ENCODE peak calls at places on chromosomes 2 and 18, in six cellular contexts. L is HL-60, W is D341Med, S is AG04450, F is HS-5, T is HCEC 1CT. G is an unnamed sample.

GRCh38 chr2:111705711-111706323 is 178.2 kb downstream of the ANAPC1 start:
- DNase-seq in W (no peak), L (peak), S (peak), T (peak), F (peak), G (peak)

GRCh38 chr2:40403233-40403841 is 48.6 kb downstream of the SLC8A1 start:
- DNase-seq in W (no peak), S (peak), F (peak), L (no peak), T (peak), G (peak)

GRCh38 chr2:190984595-190984994 is 29.4 kb downstream of the STAT1 start:
- DNase-seq in S (peak), T (peak), F (peak), W (no peak), L (no peak), G (peak)

GRCh38 chr18:22277758-22278157 is 108.4 kb downstream of the GATA6 start:
- DNase-seq in S (peak), W (no peak), F (no peak), T (no peak), L (no peak), G (peak)

GRCh38 chr2:100259991-100260390 is 62.3 kb downstream of the LONRF2 start:
- DNase-seq in L (no peak), W (no peak), F (no peak), T (no peak), S (no peak), G (no peak)

GRCh38 chr2:64784168-64785061 is 130.7 kb upstream of the SERTAD2 start:
- DNase-seq in T (no peak), W (no peak), L (no peak), S (no peak), F (no peak), G (no peak)

GRCh38 chr18:7727381-7728076 is 160.4 kb downstream of the PTPRM start:
- DNase-seq in F (no peak), W (no peak), S (no peak), T (no peak), L (no peak), G (no peak)

GRCh38 chr18:7601249-7601620 is 34.1 kb downstream of the PTPRM start:
- DNase-seq in W (no peak), T (peak), S (no peak), L (no peak), F (no peak), G (peak)

GRCh38 chr2:69961496-69961895 is at the start of gene ASPRV1:
- DNase-seq in W (no peak), L (no peak), F (no peak), T (no peak), S (no peak), G (no peak)

GRCh38 chr2:39568561-39569006 is 97.1 kb upstream of the TMEM178A start:
- DNase-seq in L (no peak), S (peak), F (peak), W (no peak), T (peak), G (peak)

GRCh38 chr18:26460449-26461091 is 87.8 kb downstream of the KCTD1 start:
- DNase-seq in T (no peak), W (no peak), S (no peak), F (no peak), L (no peak), G (peak)

GRCh38 chr2:97728091-97728596 is 14.8 kb downstream of the ZAP70 start:
- DNase-seq in T (peak), F (no peak), W (peak), L (no peak), S (no peak), G (no peak)

GRCh38 chr2:159133795-159134194 is 152.7 kb downstream of the WDSUB1 start:
- DNase-seq in T (no peak), L (no peak), F (no peak), W (no peak), S (no peak), G (peak)

GRCh38 chr2:24382363-24383021 is 22.2 kb upstream of the ITSN2 start:
- DNase-seq in L (peak), F (no peak), W (peak), T (peak), S (peak), G (peak)

GRCh38 chr2:231168460-231169139 is 29.8 kb upstream of the ARMC9 start:
- DNase-seq in T (no peak), W (no peak), L (peak), S (no peak), F (no peak), G (no peak)

GRCh38 chr2:25700221-25700660 is 26.9 kb upstream of the DTNB start:
- DNase-seq in S (no peak), W (peak), T (peak), L (peak), F (peak), G (peak)

GRCh38 chr2:117702098-117702497 is 112.4 kb upstream of the DDX18 start:
- DNase-seq in T (no peak), S (no peak), W (no peak), F (no peak), L (no peak), G (no peak)

GRCh38 chr18:8424917-8425725 is 184.1 kb upstream of the RAB12 start:
- DNase-seq in S (peak), T (no peak), W (no peak), F (peak), L (no peak), G (peak)

GRCh38 chr2:109330056-109330455 is 201.1 kb downstream of the SH3RF3 start:
- DNase-seq in W (no peak), S (no peak), L (no peak), F (no peak), T (peak), G (peak)

GRCh38 chr18:23336072-23336471 is 117.0 kb upstream of the RIOK3 start:
- DNase-seq in S (no peak), L (no peak), F (no peak), W (no peak), T (no peak), G (no peak)

GRCh38 chr2:20615466-20616241 is 35.2 kb downstream of the HS1BP3 start:
- DNase-seq in F (no peak), W (no peak), S (no peak), L (no peak), T (no peak), G (no peak)

GRCh38 chr2:158835431-158835830 is 40.3 kb downstream of the DAPL1 start:
- DNase-seq in T (no peak), S (no peak), W (no peak), F (no peak), L (no peak), G (no peak)

GRCh38 chr2:111900859-111901258 is 2.5 kb downstream of the MERTK start:
- DNase-seq in T (peak), S (no peak), L (peak), W (peak), F (no peak), G (peak)

GRCh38 chr2:74745766-74746165 is 88.2 kb upstream of the HK2 start:
- DNase-seq in F (no peak), W (no peak), T (no peak), L (no peak), S (no peak), G (no peak)

GRCh38 chr18:30139631-30140287 is 902.8 kb downstream of the DSC3 start:
- DNase-seq in W (no peak), F (no peak), S (no peak), T (no peak), L (no peak), G (no peak)

GRCh38 chr2:189217546-189217945 is 38.0 kb upstream of the COL5A2 start:
- DNase-seq in S (no peak), W (no peak), T (peak), L (no peak), F (no peak), G (peak)

GRCh38 chr2:98140210-98140609 is 53.2 kb downstream of the VWA3B start:
- DNase-seq in W (no peak), T (no peak), F (no peak), L (no peak), S (no peak), G (no peak)

GRCh38 chr2:30127016-30127893 is 19.6 kb upstream of the YPEL5 start:
- DNase-seq in L (no peak), W (no peak), T (peak), F (no peak), S (no peak), G (peak)

GRCh38 chr2:120261387-120262006 is 8.8 kb downstream of the RALB start:
- DNase-seq in W (no peak), L (no peak), T (no peak), S (no peak), F (no peak), G (no peak)

GRCh38 chr2:177282101-177282573 is 17.6 kb upstream of the NFE2L2 start:
- DNase-seq in F (no peak), S (peak), T (no peak), W (no peak), L (no peak), G (peak)

GRCh38 chr2:225272173-225272572 is 127.3 kb upstream of the NYAP2 start:
- DNase-seq in T (no peak), F (no peak), L (no peak), W (no peak), S (no peak), G (no peak)

GRCh38 chr2:71849603-71850305 is 297.9 kb downstream of the CYP26B1 start:
- DNase-seq in T (no peak), L (no peak), W (no peak), S (no peak), F (no peak), G (no peak)

G was measured in IMR-90.